ENCODE peak calls at places on chromosomes 3 and 15, in five cellular contexts. F is NCI-H2029 treated with DMSO at 0.1 percent for 48 hours, V is BJ, H is HuH-7, K is NCI-H1436 treated with DMSO at 0.1 percent for 48 hours. B is an unnamed sample.

GRCh38 chr3:36244728-36245127 is 135.6 kb upstream of the STAC start:
- DNase-seq in H (no peak), V (peak; percentile 16), K (no peak), F (no peak), B (no peak)

GRCh38 chr15:45670511-45670910 is 35.7 kb downstream of the SQOR start:
- DNase-seq in F (no peak), H (no peak), K (no peak), V (no peak), B (no peak)

GRCh38 chr3:188584958-188585689 is 431.2 kb downstream of the LPP start:
- DNase-seq in H (no peak), K (no peak), V (no peak), F (no peak), B (no peak)

GRCh38 chr15:73708691-73709090 is 24.5 kb downstream of the CD276 start:
- DNase-seq in F (no peak), K (no peak), V (no peak), H (no peak), B (no peak)

GRCh38 chr3:130626021-130626420 is 109.0 kb downstream of the COL6A6 start:
- DNase-seq in H (no peak), V (no peak), F (no peak), K (no peak), B (no peak)

GRCh38 chr3:194579091-194579606 is 54.1 kb downstream of the TMEM44 start:
- DNase-seq in V (no peak), F (no peak), H (no peak), K (no peak), B (no peak)

GRCh38 chr3:12308517-12308916 is 19.6 kb downstream of the PPARG start:
- DNase-seq in V (peak; percentile 73), H (peak; percentile 34), F (no peak), K (no peak), B (no peak)

GRCh38 chr15:64507293-64507802 is 47.0 kb downstream of the ZNF609 start:
- DNase-seq in H (peak; percentile 31), K (no peak), F (no peak), V (no peak), B (no peak)